ENCODE peak calls at places on chromosome 10, in four cellular contexts. L, Z, P and S are unnamed samples.

GRCh38 chr10:92238586-92239098 is 52.2 kb downstream of the CPEB3 start:
- DNase-seq in L (no peak), Z (no peak), P (no peak), S (no peak)

GRCh38 chr10:110865184-110865803 is 6.4 kb upstream of the PDCD4 start:
- DNase-seq in Z (no peak), L (no peak), P (no peak), S (peak)

GRCh38 chr10:19966751-19967150 is 150.5 kb downstream of the PLXDC2 start:
- DNase-seq in Z (no peak), L (peak), P (no peak), S (no peak)

GRCh38 chr10:114933588-114933987 is 4.4 kb upstream of the TRUB1 start:
- DNase-seq in L (no peak), P (no peak), Z (no peak), S (no peak)

GRCh38 chr10:58930497-58930896 is 245.9 kb upstream of the PHYHIPL start:
- DNase-seq in Z (no peak), L (no peak), P (no peak), S (no peak)

GRCh38 chr10:43384252-43385221 is 13.1 kb downstream of the FXYD4 start:
- DNase-seq in L (no peak), P (no peak), Z (no peak), S (no peak)

GRCh38 chr10:133309720-133310398 is 1.1 kb downstream of the ZNF511 start:
- DNase-seq in P (no peak), Z (no peak), L (no peak), S (no peak)

GRCh38 chr10:110504111-110504735 is 6.5 kb downstream of the DUSP5 start:
- DNase-seq in Z (no peak), P (peak), L (no peak), S (peak)

GRCh38 chr10:16545126-16545736 is 23.6 kb upstream of the C1QL3 start:
- DNase-seq in P (no peak), Z (no peak), L (peak), S (peak)

GRCh38 chr10:71812016-71812912 is 38.8 kb downstream of the PSAP start:
- DNase-seq in P (peak), L (peak), Z (peak), S (peak)

GRCh38 chr10:102186128-102186527 is 33.9 kb downstream of the NOLC1 start:
- DNase-seq in L (no peak), P (no peak), Z (peak), S (no peak)

GRCh38 chr10:126294451-126294850 is 93.8 kb downstream of the ADAM12 start:
- DNase-seq in P (no peak), L (no peak), Z (no peak), S (no peak)

GRCh38 chr10:129870926-129871660 is 93.0 kb downstream of the EBF3 start:
- DNase-seq in P (no peak), Z (peak), L (no peak), S (no peak)

GRCh38 chr10:60089095-60089494 is 182.7 kb upstream of the CCDC6 start:
- DNase-seq in L (no peak), P (no peak), Z (no peak), S (no peak)

GRCh38 chr10:8042032-8042863 is 12.2 kb upstream of the GATA3 start:
- DNase-seq in L (no peak), P (no peak), Z (no peak), S (no peak)

GRCh38 chr10:13637303-13637856 is 50.6 kb downstream of the PRPF18 start:
- DNase-seq in P (no peak), L (no peak), Z (no peak), S (no peak)

GRCh38 chr10:6145414-6145978 is 56.7 kb downstream of the RBM17 start:
- DNase-seq in P (no peak), L (peak), Z (no peak), S (no peak)

GRCh38 chr10:110499796-110500514 is 2.2 kb downstream of the DUSP5 start:
- DNase-seq in Z (no peak), L (peak), P (no peak), S (no peak)